ENCODE peak calls at places on chromosome 9, in four cellular contexts. K is psoas muscle, V is hepatocyte, Y is mesenchymal stem cell. R is an unnamed sample. For H3K36me3 and H3K9me3, the result is how much of the 10 kb centered on the place peaks cover.

GRCh38 chr9:110578896-110579752 is at the start of gene SVEP1:
- DNase-seq in K (peak), V (peak), Y (peak), R (peak)

GRCh38 chr9:94479757-94480156 is 75.1 kb upstream of the PCAT7 start:
- DNase-seq in K (no peak), V (no peak), Y (no peak), R (no peak)

GRCh38 chr9:994005-994404 is 17.6 kb downstream of the DMRT3 start:
- DNase-seq in K (no peak), V (no peak), Y (no peak), R (no peak)

GRCh38 chr9:36946653-36947052 is 87.4 kb downstream of the PAX5 start:
- DNase-seq in K (no peak), V (no peak), Y (no peak), R (no peak)

GRCh38 chr9:137490532-137491186 is 31.5 kb upstream of the NSMF start:
- DNase-seq in K (no peak), V (no peak), Y (no peak), R (no peak)

GRCh38 chr9:88577736-88578485 is 42.9 kb downstream of the NXNL2 start:
- DNase-seq in K (no peak), V (no peak), Y (no peak), R (no peak)

GRCh38 chr9:110180713-110181434 is 27.1 kb downstream of the C9orf152 start:
- DNase-seq in K (no peak), V (peak), Y (peak), R (no peak)

GRCh38 chr9:86341007-86341491 is 13.2 kb downstream of the TUT7 start:
- DNase-seq in K (no peak), V (no peak), Y (no peak), R (no peak)

GRCh38 chr9:38138276-38138675 is 69.2 kb upstream of the SHB start:
- DNase-seq in K (no peak), V (no peak), Y (no peak), R (no peak)

GRCh38 chr9:21983509-21983908 is 10.7 kb downstream of the CDKN2A start:
- DNase-seq in K (no peak), V (no peak), Y (no peak), R (no peak)

GRCh38 chr9:5489630-5490484 is 20.5 kb upstream of the PDCD1LG2 start:
- DNase-seq in K (no peak), V (no peak), Y (no peak), R (no peak)

GRCh38 chr9:72254881-72255545 is 105.8 kb downstream of the GDA start:
- DNase-seq in K (no peak), V (no peak), Y (no peak), R (no peak)

GRCh38 chr9:109903515-109904138 is 123.6 kb downstream of the PALM2AKAP2 start:
- DNase-seq in K (peak), V (peak), Y (peak), R (peak)

GRCh38 chr9:89470239-89470638 is 27.7 kb downstream of the SEMA4D start:
- DNase-seq in K (no peak), V (no peak), Y (no peak), R (no peak)

GRCh38 chr9:14554866-14555265 is 138.4 kb downstream of the ZDHHC21 start:
- DNase-seq in K (no peak), V (no peak), Y (peak), R (no peak)

GRCh38 chr9:128286435-128286834 is 10.4 kb downstream of the SWI5 start:
- DNase-seq in K (no peak), V (peak), Y (no peak), R (no peak)

GRCh38 chr9:7376838-7377237 is 422.7 kb downstream of the DMAC1 start:
- DNase-seq in K (no peak), V (no peak), Y (no peak), R (no peak)

GRCh38 chr9:109604036-109604600 is 106.0 kb upstream of the PTPN3 start:
- DNase-seq in K (no peak), V (no peak), Y (no peak), R (no peak)

GRCh38 chr9:35518981-35519679 is 29.2 kb downstream of the RUSC2 start:
- DNase-seq in K (no peak), V (no peak), Y (peak), R (no peak)

GRCh38 chr9:124392855-124393460 is 22.3 kb downstream of the PSMB7 start:
- DNase-seq in K (no peak), V (no peak), Y (peak), R (peak)

GRCh38 chr9:36451949-36452348 is 51.9 kb upstream of the RNF38 start:
- DNase-seq in K (no peak), V (no peak), Y (no peak), R (no peak)

GRCh38 chr9:88998911-88999310 is 7.6 kb downstream of the S1PR3 start:
- DNase-seq in K (peak), V (no peak), Y (peak), R (no peak)

GRCh38 chr9:129858167-129858962 is 23.1 kb downstream of the USP20 start:
- DNase-seq in K (peak), V (no peak), Y (no peak), R (no peak)
- H3K36me3 ChIP-seq in K (half or more), V (under half), Y (half or more), R (under half)

DNA sequence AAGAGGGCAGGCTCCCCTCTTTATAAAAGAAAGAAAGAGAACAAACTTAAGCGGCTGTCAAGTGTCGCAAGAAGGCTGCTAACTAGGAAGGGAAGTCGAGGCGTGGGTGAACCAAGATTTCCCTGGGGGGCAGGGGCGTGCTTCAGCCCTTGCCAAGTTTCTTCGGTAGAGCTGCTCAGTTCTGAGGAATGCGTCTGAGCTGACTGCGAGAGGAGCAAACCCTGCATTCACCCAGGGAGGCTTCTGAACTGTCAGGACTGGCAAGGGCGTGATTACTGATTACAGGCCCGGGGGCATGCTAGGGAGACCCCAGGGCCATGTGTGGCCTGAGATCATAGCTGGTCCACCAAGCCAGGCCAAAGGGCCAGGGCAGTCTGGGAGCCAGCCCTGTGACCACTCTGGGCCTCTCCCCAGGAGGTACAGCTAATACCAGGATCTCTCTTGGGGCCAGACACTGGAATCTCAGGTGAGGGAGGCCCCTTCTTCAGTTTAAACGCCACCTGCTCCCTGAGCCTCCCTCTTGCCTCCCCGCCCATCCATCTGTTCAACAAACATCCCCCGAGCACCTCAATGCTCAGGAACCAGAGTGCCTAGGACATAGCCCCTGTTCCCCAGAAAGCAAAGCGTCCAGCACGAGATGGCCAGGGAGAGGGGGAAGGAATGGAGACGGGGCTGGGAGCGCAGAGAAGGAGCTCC is 30.9 kb downstream of the SARDH start:
- DNase-seq in K (peak), V (no peak), Y (no peak), R (no peak)
- H3K27ac ChIP-seq in K (peak), V (no peak), Y (no peak), R (no peak)

GRCh38 chr9:97852001-97852398 is 1.0 kb upstream of the FOXE1 start:
- DNase-seq in K (no peak), V (no peak), Y (no peak), R (no peak)
- H3K9me3 ChIP-seq in K (under half), V (under half), Y (under half), R (under half)

GRCh38 chr9:70278312-70278711 is 19.5 kb downstream of the SMC5 start:
- DNase-seq in K (no peak), V (no peak), Y (no peak), R (no peak)
- H3K36me3 ChIP-seq in K (half or more), V (under half), Y (half or more), R (half or more)

GRCh38 chr9:127107344-127108181 is 14.9 kb downstream of the ANGPTL2 start:
- DNase-seq in K (no peak), V (no peak), Y (no peak), R (no peak)
- H3K27ac ChIP-seq in K (no peak), V (no peak), Y (no peak), R (no peak)

DNA sequence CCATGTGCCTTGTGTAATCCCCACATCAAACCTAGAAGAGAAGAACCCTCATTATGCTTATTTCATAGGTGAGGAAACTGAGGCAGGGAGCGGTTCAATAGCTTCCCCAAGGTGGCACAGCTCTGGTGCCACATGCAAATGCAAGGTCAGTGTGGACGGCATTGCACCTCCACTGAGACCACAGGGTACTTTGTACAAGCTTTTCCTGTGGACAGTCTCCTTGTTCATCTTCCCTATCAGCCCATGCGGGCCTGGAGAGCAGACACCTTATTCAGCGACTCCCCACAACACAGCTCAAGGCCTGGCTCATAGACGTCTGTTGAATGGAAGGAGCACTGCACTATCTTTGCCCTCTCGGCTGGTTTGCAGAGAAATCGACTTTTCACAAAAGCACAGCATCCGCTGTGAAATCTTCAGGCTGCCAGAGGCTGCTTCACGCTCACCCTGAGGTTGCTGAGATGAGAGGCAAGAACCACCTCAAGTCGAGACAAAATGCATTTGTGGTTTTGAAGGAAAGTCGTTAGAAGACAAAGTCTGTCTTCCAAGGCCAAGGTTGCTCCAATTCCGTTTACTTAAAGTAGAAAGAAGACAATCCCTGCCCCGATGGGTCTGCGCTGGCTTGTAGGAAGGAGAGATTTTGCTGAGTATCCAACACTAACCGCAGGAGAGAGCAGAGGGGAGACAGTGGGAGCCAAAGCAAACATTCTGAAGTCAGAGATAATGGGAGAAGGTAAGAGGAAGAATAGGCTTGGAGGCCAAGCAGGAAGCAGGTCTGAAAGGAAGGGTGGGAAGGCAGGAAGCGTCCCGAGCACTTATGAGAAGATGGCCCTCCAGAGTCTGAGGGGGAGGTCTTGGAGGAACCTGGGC is 34.2 kb upstream of the STRBP start:
- DNase-seq in K (no peak), V (no peak), Y (no peak), R (no peak)
- H3K9me3 ChIP-seq in K (under half), V (under half), Y (under half), R (under half)

GRCh38 chr9:130696139-130696650 is 2.6 kb downstream of the EXOSC2 start:
- DNase-seq in K (no peak), V (no peak), Y (no peak), R (no peak)

GRCh38 chr9:130693101-130693425 is 517 bp upstream of the EXOSC2 start:
- DNase-seq in K (no peak), V (no peak), Y (no peak), R (no peak)

GRCh38 chr9:130693426-130694191 is at the start of gene EXOSC2:
- DNase-seq in K (peak), V (peak), Y (peak), R (peak)

GRCh38 chr9:130692365-130692764 is 1.2 kb upstream of the EXOSC2 start:
- DNase-seq in K (peak), V (peak), Y (peak), R (no peak)

DNA sequence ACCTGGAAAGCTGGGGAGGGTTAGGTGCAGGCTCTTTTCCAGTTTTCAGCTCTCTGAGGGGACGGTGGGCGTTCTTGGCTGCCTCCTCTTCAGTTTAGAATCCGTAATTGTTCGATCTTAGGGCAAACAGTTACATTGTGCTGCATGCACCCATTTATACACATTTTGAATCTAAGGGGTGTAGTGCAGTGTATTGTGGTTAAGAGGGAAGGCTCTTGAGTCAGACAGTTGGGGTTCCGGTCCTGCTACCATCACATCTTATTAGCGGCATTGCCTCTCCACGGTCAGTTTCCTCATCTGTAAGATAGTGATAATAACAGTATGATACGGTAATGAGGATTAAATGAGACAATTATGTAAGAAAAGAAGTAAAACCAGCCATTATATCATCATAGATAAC is 625 bp downstream of the EXOSC2 start:
- DNase-seq in K (no peak), V (no peak), Y (no peak), R (no peak)
- H3K36me3 ChIP-seq in K (under half), V (under half), Y (under half), R (under half)

DNA sequence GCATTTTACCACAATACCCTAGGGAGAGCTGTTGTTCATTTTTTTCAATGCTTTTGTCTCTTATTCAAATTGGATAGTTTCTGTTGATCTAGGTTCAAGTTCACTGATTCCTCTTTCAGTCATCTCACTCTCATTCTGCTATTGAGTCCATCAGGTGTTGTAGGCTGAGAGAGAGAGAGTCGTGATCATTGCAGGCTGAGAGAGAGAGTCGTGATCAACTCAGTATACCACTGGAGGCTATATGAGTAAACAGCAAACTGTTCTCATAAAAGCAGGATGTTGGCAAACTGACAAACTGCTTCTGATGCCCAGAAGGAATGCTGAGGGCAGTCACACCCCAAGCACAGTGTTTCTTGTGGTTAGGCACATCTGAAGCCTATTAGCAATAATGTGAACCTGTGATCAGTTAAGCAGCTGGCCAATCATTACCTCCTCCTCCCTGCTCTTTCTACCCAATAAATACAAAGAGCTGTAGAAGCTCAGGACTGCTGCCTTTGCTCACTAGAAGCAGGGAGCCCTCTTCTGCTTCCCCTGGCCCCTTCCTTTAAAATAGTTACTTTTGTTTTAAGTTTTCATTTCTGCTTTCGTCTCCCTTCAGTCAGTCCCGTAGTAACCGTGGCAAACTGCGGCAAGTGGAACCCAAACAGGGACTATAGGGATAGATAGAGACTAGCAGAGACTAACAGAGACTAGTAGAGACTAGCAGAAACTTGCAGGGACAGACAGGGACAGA is 476.1 kb upstream of the ACO1 start:
- DNase-seq in K (no peak), V (no peak), Y (no peak), R (no peak)
- H3K27ac ChIP-seq in K (no peak), V (no peak), Y (no peak), R (no peak)

GRCh38 chr9:127035948-127036347 is 86.5 kb downstream of the ANGPTL2 start:
- DNase-seq in K (peak), V (no peak), Y (peak), R (no peak)
- H3K9me3 ChIP-seq in K (under half), V (under half), Y (under half), R (under half)